ENCODE peak calls at places on chromosome 20, in six cellular contexts. E is Calu3; B is fibroblast of lung; W is CD8-positive, alpha-beta T cell; Y is HCT116; U is activated B cell treated with CpG ODN at 0.5 μM for 24 hours. A is an unnamed sample.

GRCh38 chr20:29878777-29879442 is 1378.6 kb upstream of the DEFB115 start:
- DNase-seq in E (no peak), B (no peak), W (peak; percentile 47), Y (no peak), U (no peak), A (no peak)

GRCh38 chr20:21496452-21496851 is 17.4 kb downstream of the NKX2-2 start:
- DNase-seq in E (no peak), B (peak; percentile 60), W (no peak), Y (no peak), U (no peak), A (no peak)

GRCh38 chr20:64143018-64143801 is 21.0 kb upstream of the MYT1 start:
- DNase-seq in E (no peak), B (no peak), W (no peak), Y (no peak), U (no peak), A (no peak)

GRCh38 chr20:20713244-20713765 is 861 bp upstream of the RALGAPA2 start:
- DNase-seq in E (no peak), B (no peak), W (no peak), Y (no peak), U (no peak), A (peak; percentile 17)

GRCh38 chr20:2521369-2522305 is 12.9 kb upstream of the ZNF343 start:
- DNase-seq in E (peak; percentile 64), B (peak; percentile 34), W (no peak), Y (peak; percentile 39), U (peak; percentile 42), A (no peak)

GRCh38 chr20:32970115-32970972 is 33.9 kb downstream of the SUN5 start:
- DNase-seq in E (peak; percentile 0), B (no peak), W (no peak), Y (no peak), U (no peak), A (no peak)

GRCh38 chr20:24720957-24721356 is 228.1 kb upstream of the CST7 start:
- DNase-seq in E (no peak), B (no peak), W (no peak), Y (no peak), U (no peak), A (no peak)

GRCh38 chr20:49545572-49545971 is 22.4 kb downstream of the PTGIS start:
- DNase-seq in E (no peak), B (no peak), W (no peak), Y (no peak), U (no peak), A (no peak)

GRCh38 chr20:37590938-37591490 is 63.3 kb upstream of the BLCAP start:
- DNase-seq in E (no peak), B (no peak), W (no peak), Y (no peak), U (no peak), A (no peak)

GRCh38 chr20:37584238-37584807 is 56.6 kb upstream of the BLCAP start:
- DNase-seq in E (no peak), B (no peak), W (no peak), Y (no peak), U (no peak), A (no peak)

GRCh38 chr20:37581246-37581645 is 53.6 kb upstream of the BLCAP start:
- DNase-seq in E (no peak), B (no peak), W (no peak), Y (no peak), U (no peak), A (no peak)

GRCh38 chr20:37586078-37586477 is 58.4 kb upstream of the BLCAP start:
- DNase-seq in E (no peak), B (no peak), W (no peak), Y (no peak), U (no peak), A (no peak)
- TF ChIP-seq CTCF in E (no peak), B (no peak), W (no peak), Y (no peak), U (no peak), A (no peak)

GRCh38 chr20:56800088-56800487 is 171.0 kb downstream of the TFAP2C start:
- DNase-seq in E (no peak), B (no peak), W (no peak), Y (no peak), U (no peak), A (no peak)
- TF ChIP-seq CTCF in E (no peak), B (no peak), W (no peak), Y (peak; percentile 30), U (no peak), A (no peak)

GRCh38 chr20:16505894-16506293 is 67.4 kb downstream of the KIF16B start:
- DNase-seq in E (no peak), B (no peak), W (no peak), Y (no peak), U (no peak), A (no peak)

GRCh38 chr20:16498526-16499140 is 74.6 kb downstream of the KIF16B start:
- DNase-seq in E (no peak), B (no peak), W (no peak), Y (no peak), U (no peak), A (no peak)

GRCh38 chr20:16500197-16500596 is 73.1 kb downstream of the KIF16B start:
- DNase-seq in E (no peak), B (no peak), W (no peak), Y (no peak), U (no peak), A (no peak)

DNA sequence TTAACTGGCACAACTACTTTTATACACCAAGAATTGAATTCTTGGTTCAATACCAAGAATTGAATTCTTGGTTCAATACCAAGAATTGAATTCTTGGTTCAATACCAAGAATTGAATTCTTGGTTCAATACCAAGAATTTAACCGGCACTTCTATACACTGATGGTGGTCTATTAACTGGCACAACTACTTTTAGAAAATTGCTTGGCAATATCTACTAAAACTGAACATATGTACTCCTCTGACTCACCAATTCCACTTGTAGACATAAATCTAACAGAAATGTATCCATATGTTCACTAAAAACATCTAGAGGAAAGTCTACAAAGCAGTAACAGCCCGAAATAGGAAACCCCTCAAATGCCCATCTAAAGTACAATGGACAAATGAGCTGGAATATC is 72.0 kb downstream of the KIF16B start:
- DNase-seq in E (no peak), B (no peak), W (no peak), Y (no peak), U (no peak), A (no peak)
- TF ChIP-seq CTCF in E (no peak), B (no peak), W (no peak), Y (no peak), U (no peak), A (no peak)

GRCh38 chr20:9068232-9068781 is 580 bp upstream of the PLCB4 start:
- DNase-seq in E (peak; percentile 54), B (peak; percentile 56), W (no peak), Y (no peak), U (no peak), A (no peak)
- TF ChIP-seq CTCF in E (no peak), B (no peak), W (no peak), Y (no peak), U (no peak), A (no peak)

GRCh38 chr20:57693002-57693582 is 16.7 kb downstream of the PMEPA1 start:
- DNase-seq in E (peak; percentile 94), B (peak; percentile 85), W (no peak), Y (peak; percentile 62), U (no peak), A (no peak)

GRCh38 chr20:57692393-57692792 is 17.4 kb downstream of the PMEPA1 start:
- DNase-seq in E (no peak), B (no peak), W (no peak), Y (no peak), U (no peak), A (no peak)

GRCh38 chr20:57694481-57694880 is 15.3 kb downstream of the PMEPA1 start:
- DNase-seq in E (no peak), B (no peak), W (no peak), Y (no peak), U (no peak), A (no peak)

GRCh38 chr20:57695012-57695411 is 14.8 kb downstream of the PMEPA1 start:
- DNase-seq in E (peak; percentile 97), B (peak; percentile 83), W (peak; percentile 38), Y (peak; percentile 48), U (no peak), A (no peak)

DNA sequence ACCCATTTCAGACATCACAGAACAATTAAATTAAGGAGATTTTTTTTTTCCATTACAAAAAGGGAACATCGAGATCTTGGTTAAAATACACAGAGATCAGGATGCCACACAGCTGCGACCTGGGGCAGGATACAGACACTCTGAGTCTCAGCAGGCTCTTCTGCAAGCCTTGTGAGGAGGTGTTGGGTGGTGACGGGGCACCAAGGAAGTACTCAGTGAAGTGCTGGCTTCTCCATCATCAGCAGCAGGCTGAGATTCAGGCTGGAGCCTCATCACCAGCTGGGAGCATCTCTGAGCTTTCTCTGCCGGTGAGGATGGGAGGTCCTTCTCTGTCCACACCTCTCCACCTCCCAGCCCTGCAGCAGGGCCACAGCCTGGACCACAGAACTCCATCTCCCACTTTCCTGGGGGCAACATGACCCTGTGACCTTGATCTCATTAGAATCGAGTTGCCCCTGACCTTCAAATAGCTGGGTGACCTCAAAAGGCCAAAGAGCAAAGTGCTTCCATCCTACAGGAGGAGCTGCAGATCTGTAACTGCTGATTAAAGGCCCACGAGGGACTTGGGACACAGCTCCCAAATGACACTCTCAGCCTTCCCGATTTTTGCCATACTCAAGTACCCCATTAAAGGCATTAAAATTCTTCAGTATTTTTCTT is 16.0 kb downstream of the PMEPA1 start:
- DNase-seq in E (no peak), B (no peak), W (no peak), Y (no peak), U (no peak), A (no peak)
- TF ChIP-seq CTCF in E (peak; percentile 10), B (no peak), W (no peak), Y (no peak), U (no peak), A (no peak)

DNA sequence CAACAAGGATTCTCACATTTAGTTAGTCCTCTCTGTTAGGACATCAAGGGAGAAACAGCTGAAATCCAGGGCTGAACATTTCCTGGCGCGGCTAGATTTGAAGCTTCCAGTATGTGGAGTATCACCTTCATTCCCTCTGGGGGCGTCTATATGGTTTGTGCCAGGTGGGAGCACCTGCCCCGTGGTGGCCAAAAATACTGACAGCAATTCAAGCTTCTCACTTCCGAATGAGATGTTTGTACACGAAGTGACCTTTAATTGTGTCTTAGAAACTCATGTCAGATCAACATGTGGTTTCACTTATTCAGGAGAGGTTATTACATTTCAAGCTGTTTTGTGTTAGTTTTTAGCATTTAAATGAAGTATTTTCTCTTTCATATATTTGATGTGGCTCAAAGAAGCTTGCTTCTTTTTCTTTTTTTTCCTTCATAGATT is 67.3 kb upstream of the ZNF217 start:
- DNase-seq in E (no peak), B (no peak), W (no peak), Y (no peak), U (no peak), A (no peak)
- TF ChIP-seq CTCF in E (no peak), B (no peak), W (no peak), Y (no peak), U (no peak), A (no peak)

DNA sequence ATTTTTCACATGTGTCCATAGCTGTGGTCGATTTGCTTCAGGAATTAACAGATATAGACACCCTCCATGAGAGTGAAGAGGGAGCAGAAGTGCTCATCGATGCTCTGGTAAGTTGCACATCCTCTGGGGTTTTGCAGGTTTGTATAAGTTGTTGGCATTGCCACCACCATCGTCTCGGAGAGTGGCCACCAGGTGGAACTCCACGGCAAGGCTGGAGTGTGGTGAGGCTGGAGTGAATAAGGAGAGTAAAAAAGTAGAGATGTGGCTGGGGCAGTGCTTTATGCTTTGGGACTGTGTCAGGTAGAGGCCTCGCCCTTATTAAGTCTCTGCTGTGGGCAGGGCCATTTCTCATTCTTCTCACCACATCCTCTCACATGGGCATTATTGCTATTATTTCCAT is 63.7 kb downstream of the CTNNBL1 start:
- DNase-seq in E (no peak), B (no peak), W (no peak), Y (no peak), U (no peak), A (no peak)
- TF ChIP-seq CTCF in E (no peak), B (no peak), W (no peak), Y (no peak), U (no peak), A (no peak)

A was measured in natural killer cell.